ENCODE peak calls at places on chromosomes 12 and 14, in eight cellular contexts. L, B, A, N, V, H, P and Y are unnamed samples.
A peak's percentile ranks its signal among the peaks of the same experiment; 100 is the strongest.

GRCh38 chr14:20469242-20469889 is at the start of gene PNP:
- DNase-seq in L (peak; percentile 98), B (peak; percentile 80), A (peak; percentile 77), N (peak; percentile 97), V (peak; percentile 91), H (peak; percentile 87), P (peak; percentile 95), Y (peak; percentile 96)

GRCh38 chr12:44847888-44848770 is 28.0 kb downstream of the NELL2 start:
- DNase-seq in L (no peak), B (peak; percentile 57), A (no peak), N (no peak), V (no peak), H (no peak), P (no peak), Y (no peak)

GRCh38 chr14:21069388-21070082 is 569 bp upstream of the ARHGEF40 start:
- DNase-seq in L (no peak), B (no peak), A (no peak), N (peak; percentile 50), V (peak; percentile 11), H (peak; percentile 52), P (no peak), Y (peak; percentile 78)

GRCh38 chr12:131090254-131091210 is 136.8 kb downstream of the ADGRD1 start:
- DNase-seq in L (no peak), B (no peak), A (no peak), N (no peak), V (no peak), H (no peak), P (no peak), Y (peak; percentile 68)

GRCh38 chr14:75977544-75977943 is 4.3 kb downstream of the TGFB3 start:
- DNase-seq in L (no peak), B (no peak), A (no peak), N (no peak), V (no peak), H (no peak), P (no peak), Y (no peak)

GRCh38 chr14:104845834-104846441 is 19.1 kb upstream of the CEP170B start:
- DNase-seq in L (no peak), B (no peak), A (no peak), N (no peak), V (peak; percentile 27), H (no peak), P (no peak), Y (no peak)

GRCh38 chr12:3089588-3089987 is 12.4 kb downstream of the TSPAN9 start:
- DNase-seq in L (no peak), B (no peak), A (no peak), N (no peak), V (no peak), H (no peak), P (no peak), Y (no peak)

GRCh38 chr14:69879175-69880047 is at the start of gene SMOC1:
- DNase-seq in L (peak; percentile 32), B (no peak), A (peak; percentile 78), N (peak; percentile 64), V (no peak), H (peak; percentile 91), P (peak; percentile 40), Y (no peak)

GRCh38 chr14:48792376-48793024 is 793.7 kb downstream of the RPS29 start:
- DNase-seq in L (no peak), B (no peak), A (no peak), N (no peak), V (peak; percentile 8), H (no peak), P (no peak), Y (no peak)

GRCh38 chr14:39229222-39229543 is 4.5 kb upstream of the MIA2 start:
- DNase-seq in L (no peak), B (no peak), A (no peak), N (no peak), V (no peak), H (no peak), P (no peak), Y (no peak)

GRCh38 chr12:123027726-123028445 is 47.4 kb downstream of the ARL6IP4 start:
- DNase-seq in L (no peak), B (no peak), A (no peak), N (no peak), V (no peak), H (no peak), P (no peak), Y (no peak)

GRCh38 chr12:24719293-24719721 is 229.6 kb downstream of the BCAT1 start:
- DNase-seq in L (no peak), B (no peak), A (no peak), N (no peak), V (no peak), H (no peak), P (no peak), Y (no peak)

GRCh38 chr14:74670726-74671125 is 42.2 kb downstream of the AREL1 start:
- DNase-seq in L (no peak), B (no peak), A (no peak), N (no peak), V (no peak), H (no peak), P (no peak), Y (no peak)

GRCh38 chr12:94208433-94208921 is 60.1 kb downstream of the PLXNC1 start:
- DNase-seq in L (no peak), B (no peak), A (no peak), N (no peak), V (peak; percentile 67), H (no peak), P (no peak), Y (no peak)

GRCh38 chr12:69254046-69254445 is 14.7 kb downstream of the CPSF6 start:
- DNase-seq in L (no peak), B (no peak), A (no peak), N (no peak), V (peak; percentile 53), H (no peak), P (peak; percentile 19), Y (no peak)

GRCh38 chr12:121223283-121223946 is 13.5 kb downstream of the P2RX4 start:
- DNase-seq in L (peak; percentile 71), B (no peak), A (no peak), N (no peak), V (peak; percentile 31), H (no peak), P (no peak), Y (no peak)

GRCh38 chr12:14362347-14362746 is 3.1 kb upstream of the ATF7IP start:
- DNase-seq in L (no peak), B (no peak), A (no peak), N (no peak), V (no peak), H (no peak), P (no peak), Y (no peak)